ENCODE peak calls at places on chromosomes 6 and 20, in six cellular contexts. One of them, this sample, is unnamed.

GRCh38 chr6:95578106-95578410 is 723 bp downstream of the MANEA start:
- DNase-seq in CD8-positive, alpha-beta T cell: no peak
- DNase-seq in uterus: no peak
- DNase-seq in left ventricle myocardium inferior: no peak
- DNase-seq in astrocyte of the cerebellum: no peak
- DNase-seq in dorsolateral prefrontal cortex: no peak
- DNase-seq in this sample: no peak

GRCh38 chr20:50848341-50848808 is 53.5 kb downstream of the BCAS4 start:
- DNase-seq in astrocyte of the cerebellum: no peak
- DNase-seq in left ventricle myocardium inferior: no peak
- DNase-seq in CD8-positive, alpha-beta T cell: no peak
- DNase-seq in dorsolateral prefrontal cortex: no peak
- DNase-seq in uterus: peak; percentile 32
- DNase-seq in this sample: no peak

GRCh38 chr6:4950849-4951533 is 52.8 kb downstream of the RPP40 start:
- DNase-seq in uterus: no peak
- DNase-seq in dorsolateral prefrontal cortex: no peak
- DNase-seq in left ventricle myocardium inferior: no peak
- DNase-seq in astrocyte of the cerebellum: no peak
- DNase-seq in CD8-positive, alpha-beta T cell: no peak
- DNase-seq in this sample: no peak

GRCh38 chr6:46932526-46932925 is 10.8 kb upstream of the ADGRF5 start:
- DNase-seq in dorsolateral prefrontal cortex: no peak
- DNase-seq in left ventricle myocardium inferior: no peak
- DNase-seq in uterus: no peak
- DNase-seq in astrocyte of the cerebellum: peak; percentile 12
- DNase-seq in CD8-positive, alpha-beta T cell: no peak
- DNase-seq in this sample: no peak

GRCh38 chr20:50819344-50819743 is 24.5 kb downstream of the BCAS4 start:
- DNase-seq in dorsolateral prefrontal cortex: no peak
- DNase-seq in uterus: no peak
- DNase-seq in astrocyte of the cerebellum: no peak
- DNase-seq in CD8-positive, alpha-beta T cell: no peak
- DNase-seq in left ventricle myocardium inferior: no peak
- DNase-seq in this sample: no peak

GRCh38 chr6:138814179-138814834 is 18.4 kb downstream of the ECT2L start:
- DNase-seq in left ventricle myocardium inferior: no peak
- DNase-seq in uterus: no peak
- DNase-seq in dorsolateral prefrontal cortex: no peak
- DNase-seq in CD8-positive, alpha-beta T cell: no peak
- DNase-seq in astrocyte of the cerebellum: no peak
- DNase-seq in this sample: no peak

GRCh38 chr20:25469558-25469957 is 62.1 kb downstream of the GINS1 start:
- DNase-seq in left ventricle myocardium inferior: no peak
- DNase-seq in dorsolateral prefrontal cortex: no peak
- DNase-seq in CD8-positive, alpha-beta T cell: no peak
- DNase-seq in astrocyte of the cerebellum: no peak
- DNase-seq in uterus: no peak
- DNase-seq in this sample: no peak

GRCh38 chr6:151916680-151917164 is 109.2 kb downstream of the ESR1 start:
- DNase-seq in uterus: peak; percentile 68
- DNase-seq in astrocyte of the cerebellum: peak; percentile 16
- DNase-seq in CD8-positive, alpha-beta T cell: no peak
- DNase-seq in dorsolateral prefrontal cortex: no peak
- DNase-seq in left ventricle myocardium inferior: no peak
- DNase-seq in this sample: no peak

GRCh38 chr20:9211016-9211760 is 142.3 kb downstream of the PLCB4 start:
- DNase-seq in uterus: no peak
- DNase-seq in astrocyte of the cerebellum: no peak
- DNase-seq in left ventricle myocardium inferior: no peak
- DNase-seq in CD8-positive, alpha-beta T cell: no peak
- DNase-seq in dorsolateral prefrontal cortex: no peak
- DNase-seq in this sample: no peak

GRCh38 chr20:101975-102374 is 14.5 kb downstream of the DEFB125 start:
- DNase-seq in astrocyte of the cerebellum: no peak
- DNase-seq in CD8-positive, alpha-beta T cell: no peak
- DNase-seq in uterus: no peak
- DNase-seq in left ventricle myocardium inferior: no peak
- DNase-seq in dorsolateral prefrontal cortex: no peak
- DNase-seq in this sample: no peak

GRCh38 chr20:57088436-57088835 is 178.0 kb downstream of the BMP7 start:
- DNase-seq in astrocyte of the cerebellum: no peak
- DNase-seq in CD8-positive, alpha-beta T cell: no peak
- DNase-seq in dorsolateral prefrontal cortex: no peak
- DNase-seq in uterus: no peak
- DNase-seq in left ventricle myocardium inferior: no peak
- DNase-seq in this sample: no peak

GRCh38 chr6:150032598-150032997 is 7.3 kb upstream of the RAET1L start:
- DNase-seq in astrocyte of the cerebellum: no peak
- DNase-seq in uterus: no peak
- DNase-seq in left ventricle myocardium inferior: no peak
- DNase-seq in CD8-positive, alpha-beta T cell: no peak
- DNase-seq in dorsolateral prefrontal cortex: no peak
- DNase-seq in this sample: no peak

GRCh38 chr6:43860285-43860684 is 90.3 kb downstream of the VEGFA start:
- DNase-seq in CD8-positive, alpha-beta T cell: no peak
- DNase-seq in astrocyte of the cerebellum: no peak
- DNase-seq in dorsolateral prefrontal cortex: no peak
- DNase-seq in uterus: no peak
- DNase-seq in left ventricle myocardium inferior: no peak
- DNase-seq in this sample: no peak

GRCh38 chr20:5000263-5001173 is 792 bp downstream of the SLC23A2 start:
- DNase-seq in astrocyte of the cerebellum: no peak
- DNase-seq in left ventricle myocardium inferior: peak; percentile 43
- DNase-seq in CD8-positive, alpha-beta T cell: peak; percentile 24
- DNase-seq in dorsolateral prefrontal cortex: peak; percentile 53
- DNase-seq in uterus: peak; percentile 35
- DNase-seq in this sample: peak; percentile 33

GRCh38 chr6:149395185-149395584 is 4.9 kb upstream of the SUMO4 start:
- DNase-seq in CD8-positive, alpha-beta T cell: no peak
- DNase-seq in uterus: no peak
- DNase-seq in left ventricle myocardium inferior: no peak
- DNase-seq in dorsolateral prefrontal cortex: no peak
- DNase-seq in astrocyte of the cerebellum: no peak
- DNase-seq in this sample: no peak

GRCh38 chr6:26660096-26660425 is 515 bp upstream of the ZNF322 start:
- DNase-seq in astrocyte of the cerebellum: peak; percentile 3
- DNase-seq in uterus: no peak
- DNase-seq in CD8-positive, alpha-beta T cell: peak; percentile 25
- DNase-seq in dorsolateral prefrontal cortex: no peak
- DNase-seq in left ventricle myocardium inferior: no peak
- DNase-seq in this sample: no peak
- TF ChIP-seq CTCF in astrocyte of the cerebellum: no peak
- TF ChIP-seq CTCF in uterus: peak; percentile 16
- TF ChIP-seq CTCF in CD8-positive, alpha-beta T cell: peak; percentile 25
- TF ChIP-seq CTCF in dorsolateral prefrontal cortex: no peak
- TF ChIP-seq CTCF in left ventricle myocardium inferior: no peak
- TF ChIP-seq CTCF in this sample: peak; percentile 11

GRCh38 chr6:683742-684440 is 9.0 kb downstream of the EXOC2 start:
- DNase-seq in uterus: no peak
- DNase-seq in left ventricle myocardium inferior: no peak
- DNase-seq in dorsolateral prefrontal cortex: no peak
- DNase-seq in astrocyte of the cerebellum: peak; percentile 59
- DNase-seq in CD8-positive, alpha-beta T cell: no peak
- DNase-seq in this sample: no peak

GRCh38 chr6:680666-681374 is 12.1 kb downstream of the EXOC2 start:
- DNase-seq in left ventricle myocardium inferior: no peak
- DNase-seq in CD8-positive, alpha-beta T cell: no peak
- DNase-seq in astrocyte of the cerebellum: no peak
- DNase-seq in dorsolateral prefrontal cortex: no peak
- DNase-seq in uterus: no peak
- DNase-seq in this sample: no peak

GRCh38 chr6:684831-685636 is 7.9 kb downstream of the EXOC2 start:
- DNase-seq in CD8-positive, alpha-beta T cell: no peak
- DNase-seq in astrocyte of the cerebellum: no peak
- DNase-seq in uterus: no peak
- DNase-seq in dorsolateral prefrontal cortex: no peak
- DNase-seq in left ventricle myocardium inferior: no peak
- DNase-seq in this sample: peak; percentile 57

GRCh38 chr6:689223-689622 is 3.7 kb downstream of the EXOC2 start:
- DNase-seq in CD8-positive, alpha-beta T cell: no peak
- DNase-seq in left ventricle myocardium inferior: no peak
- DNase-seq in astrocyte of the cerebellum: no peak
- DNase-seq in dorsolateral prefrontal cortex: no peak
- DNase-seq in uterus: no peak
- DNase-seq in this sample: no peak

GRCh38 chr6:686528-686927 is 6.4 kb downstream of the EXOC2 start:
- DNase-seq in astrocyte of the cerebellum: no peak
- DNase-seq in left ventricle myocardium inferior: no peak
- DNase-seq in CD8-positive, alpha-beta T cell: no peak
- DNase-seq in dorsolateral prefrontal cortex: no peak
- DNase-seq in uterus: no peak
- DNase-seq in this sample: no peak
- TF ChIP-seq CTCF in astrocyte of the cerebellum: peak; percentile 27
- TF ChIP-seq CTCF in left ventricle myocardium inferior: peak; percentile 39
- TF ChIP-seq CTCF in CD8-positive, alpha-beta T cell: no peak
- TF ChIP-seq CTCF in dorsolateral prefrontal cortex: no peak
- TF ChIP-seq CTCF in uterus: no peak
- TF ChIP-seq CTCF in this sample: peak; percentile 19

GRCh38 chr6:99905209-99906106 is 88.6 kb downstream of the MCHR2 start:
- DNase-seq in uterus: no peak
- DNase-seq in dorsolateral prefrontal cortex: no peak
- DNase-seq in astrocyte of the cerebellum: peak; percentile 34
- DNase-seq in left ventricle myocardium inferior: no peak
- DNase-seq in CD8-positive, alpha-beta T cell: no peak
- DNase-seq in this sample: no peak
- TF ChIP-seq CTCF in uterus: no peak
- TF ChIP-seq CTCF in dorsolateral prefrontal cortex: peak; percentile 40
- TF ChIP-seq CTCF in astrocyte of the cerebellum: peak; percentile 66
- TF ChIP-seq CTCF in left ventricle myocardium inferior: peak; percentile 62
- TF ChIP-seq CTCF in CD8-positive, alpha-beta T cell: peak; percentile 37
- TF ChIP-seq CTCF in this sample: peak; percentile 63

GRCh38 chr6:31114970-31115849 is 610 bp downstream of the PSORS1C1 start:
- DNase-seq in CD8-positive, alpha-beta T cell: no peak
- DNase-seq in astrocyte of the cerebellum: peak; percentile 35
- DNase-seq in uterus: peak; percentile 42
- DNase-seq in left ventricle myocardium inferior: no peak
- DNase-seq in dorsolateral prefrontal cortex: no peak
- DNase-seq in this sample: no peak
- TF ChIP-seq CTCF in CD8-positive, alpha-beta T cell: no peak
- TF ChIP-seq CTCF in astrocyte of the cerebellum: peak; percentile 54
- TF ChIP-seq CTCF in uterus: peak; percentile 45
- TF ChIP-seq CTCF in left ventricle myocardium inferior: peak; percentile 34
- TF ChIP-seq CTCF in dorsolateral prefrontal cortex: no peak
- TF ChIP-seq CTCF in this sample: no peak

GRCh38 chr6:55175778-55176084 is 1.4 kb downstream of the HCRTR2 start:
- DNase-seq in dorsolateral prefrontal cortex: no peak
- DNase-seq in left ventricle myocardium inferior: no peak
- DNase-seq in astrocyte of the cerebellum: no peak
- DNase-seq in CD8-positive, alpha-beta T cell: no peak
- DNase-seq in uterus: no peak
- DNase-seq in this sample: no peak
- TF ChIP-seq CTCF in dorsolateral prefrontal cortex: no peak
- TF ChIP-seq CTCF in left ventricle myocardium inferior: no peak
- TF ChIP-seq CTCF in astrocyte of the cerebellum: no peak
- TF ChIP-seq CTCF in CD8-positive, alpha-beta T cell: no peak
- TF ChIP-seq CTCF in uterus: no peak
- TF ChIP-seq CTCF in this sample: no peak

This sample was measured in GM06990.